ENCODE peak calls at places on chromosomes 13 and 19, in four cellular contexts. One of them, this sample, is unnamed. For H3K4me1 and H3K27me3, the result is how much of the 10 kb centered on the place peaks cover.

GRCh38 chr13:73433893-73434292 is 375.1 kb downstream of the KLF5 start:
- DNase-seq in Peyer's patch: no peak
- DNase-seq in fibroblast of lung: no peak
- DNase-seq in PC-3: no peak
- DNase-seq in this sample: no peak

GRCh38 chr13:50292082-50292481 is 276.8 kb downstream of the KCNRG start:
- DNase-seq in Peyer's patch: no peak
- DNase-seq in fibroblast of lung: no peak
- DNase-seq in PC-3: no peak
- DNase-seq in this sample: no peak

GRCh38 chr13:38350114-38350617 is 515 bp downstream of the UFM1 start:
- DNase-seq in Peyer's patch: peak
- DNase-seq in fibroblast of lung: peak
- DNase-seq in PC-3: peak
- DNase-seq in this sample: peak

GRCh38 chr13:108835082-108835481 is 205.7 kb downstream of the MYO16 start:
- DNase-seq in Peyer's patch: no peak
- DNase-seq in fibroblast of lung: no peak
- DNase-seq in PC-3: no peak
- DNase-seq in this sample: no peak

GRCh38 chr19:31548941-31549340 is 199.7 kb upstream of the TSHZ3 start:
- DNase-seq in Peyer's patch: no peak
- DNase-seq in fibroblast of lung: peak
- DNase-seq in PC-3: no peak
- DNase-seq in this sample: no peak

GRCh38 chr19:44582581-44583265 is 30.6 kb upstream of the IGSF23 start:
- DNase-seq in Peyer's patch: no peak
- DNase-seq in fibroblast of lung: peak
- DNase-seq in PC-3: peak
- DNase-seq in this sample: no peak

GRCh38 chr19:55638864-55639359 is 1.9 kb upstream of the ZNF580 start:
- DNase-seq in Peyer's patch: no peak
- DNase-seq in fibroblast of lung: peak
- DNase-seq in PC-3: peak
- DNase-seq in this sample: no peak

GRCh38 chr13:22736768-22737092 is 444.0 kb upstream of the SGCG start:
- DNase-seq in Peyer's patch: no peak
- DNase-seq in fibroblast of lung: no peak
- DNase-seq in PC-3: no peak
- DNase-seq in this sample: no peak

GRCh38 chr13:98769736-98770135 is 17.3 kb upstream of the SLC15A1 start:
- DNase-seq in Peyer's patch: no peak
- DNase-seq in fibroblast of lung: no peak
- DNase-seq in PC-3: no peak
- DNase-seq in this sample: no peak

GRCh38 chr13:20993661-20994440 is 67.5 kb downstream of the LATS2 start:
- DNase-seq in Peyer's patch: no peak
- DNase-seq in fibroblast of lung: peak
- DNase-seq in PC-3: no peak
- DNase-seq in this sample: no peak

GRCh38 chr13:26168276-26168814 is 53.8 kb downstream of the RNF6 start:
- DNase-seq in Peyer's patch: no peak
- DNase-seq in fibroblast of lung: peak
- DNase-seq in PC-3: no peak
- DNase-seq in this sample: no peak

GRCh38 chr13:100493418-100493817 is 95.2 kb downstream of the GGACT start:
- DNase-seq in Peyer's patch: no peak
- DNase-seq in fibroblast of lung: no peak
- DNase-seq in PC-3: no peak
- DNase-seq in this sample: no peak

GRCh38 chr19:50708179-50708879 is 11.3 kb downstream of the SHANK1 start:
- DNase-seq in Peyer's patch: no peak
- DNase-seq in fibroblast of lung: no peak
- DNase-seq in PC-3: peak
- DNase-seq in this sample: peak

GRCh38 chr13:37014609-37015008 is 14.0 kb downstream of the EXOSC8 start:
- DNase-seq in Peyer's patch: no peak
- DNase-seq in fibroblast of lung: peak
- DNase-seq in PC-3: no peak
- DNase-seq in this sample: no peak

GRCh38 chr13:79736356-79736755 is 255.4 kb downstream of the NDFIP2 start:
- DNase-seq in Peyer's patch: no peak
- DNase-seq in fibroblast of lung: no peak
- DNase-seq in PC-3: peak
- DNase-seq in this sample: no peak

DNA sequence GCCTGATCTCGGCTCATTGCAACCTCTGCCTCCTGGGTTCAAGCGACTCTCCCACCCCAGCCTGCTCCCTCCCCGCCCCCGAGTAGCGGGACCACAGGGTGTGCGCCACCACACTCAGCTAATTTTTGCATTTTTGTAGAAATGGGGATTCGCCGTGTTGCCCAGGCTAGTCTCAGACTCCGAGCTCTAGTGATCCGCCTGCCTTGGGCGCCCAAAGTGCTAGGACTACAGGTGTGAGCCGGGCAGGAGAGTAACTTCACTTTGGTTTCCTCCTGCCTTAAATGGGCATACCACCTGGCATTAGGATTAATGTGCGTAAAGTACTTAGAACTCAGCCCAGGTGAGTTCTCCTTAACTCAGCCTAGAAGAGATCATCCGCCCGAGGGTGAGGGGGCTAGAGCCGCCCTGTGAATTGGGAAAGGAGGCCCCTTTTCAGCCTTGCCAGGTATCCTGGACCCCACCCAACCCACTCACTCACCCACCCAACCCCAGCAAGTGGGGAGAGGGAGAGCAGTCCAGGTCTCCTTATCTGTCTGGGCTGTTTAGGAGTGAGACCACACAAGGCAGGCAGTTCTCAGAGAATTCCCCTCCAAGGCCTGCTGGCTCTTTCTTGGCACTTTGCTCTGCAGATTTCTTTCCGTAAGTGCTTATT is 1.3 kb upstream of the ZFP36 start:
- DNase-seq in Peyer's patch: no peak
- DNase-seq in fibroblast of lung: no peak
- DNase-seq in PC-3: no peak
- DNase-seq in this sample: no peak
- H3K27ac ChIP-seq in Peyer's patch: peak
- H3K27ac ChIP-seq in fibroblast of lung: peak
- H3K27ac ChIP-seq in PC-3: no peak
- H3K27ac ChIP-seq in this sample: peak

GRCh38 chr13:105702441-105702840 is 833.0 kb downstream of the EFNB2 start:
- DNase-seq in Peyer's patch: no peak
- DNase-seq in fibroblast of lung: peak
- DNase-seq in PC-3: no peak
- DNase-seq in this sample: no peak
- H3K4me1 ChIP-seq in Peyer's patch: under half
- H3K4me1 ChIP-seq in fibroblast of lung: under half
- H3K4me1 ChIP-seq in PC-3: under half
- H3K4me1 ChIP-seq in this sample: under half

GRCh38 chr19:46150606-46151005 is 2.6 kb downstream of the IGFL2 start:
- DNase-seq in Peyer's patch: no peak
- DNase-seq in fibroblast of lung: no peak
- DNase-seq in PC-3: no peak
- DNase-seq in this sample: no peak

GRCh38 chr19:46159418-46159817 is 11.4 kb downstream of the IGFL2 start:
- DNase-seq in Peyer's patch: no peak
- DNase-seq in fibroblast of lung: no peak
- DNase-seq in PC-3: no peak
- DNase-seq in this sample: no peak

GRCh38 chr19:46159893-46160775 is 12.1 kb downstream of the IGFL2 start:
- DNase-seq in Peyer's patch: no peak
- DNase-seq in fibroblast of lung: no peak
- DNase-seq in PC-3: no peak
- DNase-seq in this sample: no peak

DNA sequence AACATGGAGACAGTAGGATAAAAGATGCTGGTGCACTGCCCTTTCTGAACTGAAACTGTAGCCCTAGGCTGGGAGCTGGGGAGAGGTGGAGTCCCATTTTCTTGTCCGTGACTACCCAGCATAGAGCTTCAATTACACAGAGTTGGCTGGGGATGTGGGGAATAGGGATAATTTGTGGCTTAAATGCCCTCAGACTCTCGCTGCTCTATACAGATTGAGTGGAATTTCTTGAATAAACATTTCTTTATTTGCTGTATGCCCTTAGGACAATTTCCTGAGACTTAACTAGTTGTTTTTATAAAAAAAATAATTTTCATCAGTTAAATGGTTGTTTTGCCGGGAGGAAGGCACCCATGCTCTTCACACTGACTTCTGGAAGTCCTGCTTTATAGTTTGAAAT is 7.2 kb downstream of the IGFL2 start:
- DNase-seq in Peyer's patch: no peak
- DNase-seq in fibroblast of lung: no peak
- DNase-seq in PC-3: no peak
- DNase-seq in this sample: no peak
- H3K27me3 ChIP-seq in Peyer's patch: under half
- H3K27me3 ChIP-seq in fibroblast of lung: under half
- H3K27me3 ChIP-seq in PC-3: half or more
- H3K27me3 ChIP-seq in this sample: under half

DNA sequence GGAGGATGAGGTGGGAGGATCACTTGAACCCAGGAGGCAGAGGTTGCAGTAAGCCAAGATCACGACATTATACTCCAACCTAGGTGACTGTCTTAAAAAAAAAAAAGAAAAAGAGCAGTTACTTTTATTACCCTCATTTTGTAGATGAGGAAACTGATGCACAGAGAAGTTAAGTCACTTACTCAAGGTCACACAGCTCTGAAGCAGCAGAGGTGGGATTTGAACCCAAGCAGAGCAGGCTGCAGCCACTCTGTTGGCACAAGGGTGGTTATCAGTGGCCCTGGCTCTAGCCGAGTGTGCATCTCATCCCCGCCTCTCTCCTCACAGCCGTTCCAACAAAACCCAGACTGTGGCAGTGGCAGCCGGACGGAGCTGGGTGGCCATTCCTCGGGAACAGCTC is 7.6 kb downstream of the IL27RA start:
- DNase-seq in Peyer's patch: no peak
- DNase-seq in fibroblast of lung: no peak
- DNase-seq in PC-3: no peak
- DNase-seq in this sample: no peak
- H3K27ac ChIP-seq in Peyer's patch: no peak
- H3K27ac ChIP-seq in fibroblast of lung: no peak
- H3K27ac ChIP-seq in PC-3: no peak
- H3K27ac ChIP-seq in this sample: no peak

DNA sequence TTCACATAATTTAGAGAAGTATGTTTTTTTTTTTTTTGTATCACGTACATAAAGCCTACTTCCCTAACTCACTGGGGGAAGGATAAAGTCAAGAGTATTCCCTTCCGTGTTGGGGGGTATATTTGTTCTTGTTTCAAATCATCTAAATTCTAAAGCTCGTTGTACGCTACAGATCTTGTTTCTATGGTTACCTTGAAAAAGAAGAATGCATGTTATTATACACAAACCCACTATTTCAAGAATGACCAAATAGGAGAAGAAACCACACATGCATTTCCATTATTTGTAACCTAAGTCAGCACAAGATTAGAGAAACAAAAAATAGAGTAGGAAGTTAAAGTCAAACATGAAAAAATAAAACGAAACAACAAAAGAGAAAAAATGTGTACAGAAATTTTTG is 637.1 kb upstream of the MIR17HG start:
- DNase-seq in Peyer's patch: no peak
- DNase-seq in fibroblast of lung: no peak
- DNase-seq in PC-3: no peak
- DNase-seq in this sample: no peak
- H3K4me1 ChIP-seq in Peyer's patch: under half
- H3K4me1 ChIP-seq in fibroblast of lung: under half
- H3K4me1 ChIP-seq in PC-3: under half
- H3K4me1 ChIP-seq in this sample: under half

DNA sequence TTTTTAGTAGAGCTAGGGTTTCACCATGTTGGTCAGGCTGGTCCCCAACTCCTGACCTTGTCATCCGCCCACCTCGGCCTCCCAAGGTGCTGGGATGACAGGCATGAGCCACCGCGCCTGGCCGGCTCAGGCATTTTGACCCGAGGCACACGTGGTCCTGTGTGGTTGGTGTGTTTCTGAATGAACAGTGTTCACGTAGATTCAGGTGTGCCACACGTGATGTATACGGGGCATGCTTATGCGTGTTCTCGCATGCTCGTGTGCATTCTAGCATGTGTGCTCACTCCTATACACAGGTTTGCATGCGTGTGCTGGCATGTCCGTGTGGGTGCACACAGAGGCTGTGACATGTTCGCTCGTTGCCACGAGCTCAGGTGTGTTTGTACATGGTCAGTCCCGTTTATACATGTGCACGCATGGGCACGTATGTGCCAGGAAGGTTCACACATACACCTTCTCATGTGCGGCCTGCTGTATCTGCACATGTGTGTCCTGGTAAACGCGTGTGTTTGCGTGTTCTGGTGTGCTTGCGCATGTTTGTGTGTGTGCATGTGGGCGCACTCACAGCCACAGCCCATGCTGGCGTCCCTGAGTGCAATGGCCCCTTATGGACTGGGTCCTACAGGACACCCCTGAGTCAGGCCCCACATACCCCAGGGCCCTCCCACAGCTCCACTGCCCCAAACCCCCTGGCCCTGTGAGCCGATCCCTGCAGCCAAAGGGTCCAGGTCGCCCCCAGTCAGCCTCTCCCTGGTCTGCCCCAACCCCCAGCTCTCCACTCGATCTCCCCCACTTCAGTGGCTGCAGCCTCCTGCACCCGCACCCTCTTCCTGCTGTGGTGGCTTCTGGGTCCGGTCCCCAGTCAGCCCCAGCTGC is 20.6 kb upstream of the TCF3 start:
- DNase-seq in Peyer's patch: no peak
- DNase-seq in fibroblast of lung: no peak
- DNase-seq in PC-3: no peak
- DNase-seq in this sample: no peak
- H3K27me3 ChIP-seq in Peyer's patch: under half
- H3K27me3 ChIP-seq in fibroblast of lung: under half
- H3K27me3 ChIP-seq in PC-3: under half
- H3K27me3 ChIP-seq in this sample: half or more

GRCh38 chr19:15287496-15287895 is 44.8 kb downstream of the BRD4 start:
- DNase-seq in Peyer's patch: no peak
- DNase-seq in fibroblast of lung: no peak
- DNase-seq in PC-3: no peak
- DNase-seq in this sample: no peak
- H3K27ac ChIP-seq in Peyer's patch: peak
- H3K27ac ChIP-seq in fibroblast of lung: no peak
- H3K27ac ChIP-seq in PC-3: no peak
- H3K27ac ChIP-seq in this sample: no peak

DNA sequence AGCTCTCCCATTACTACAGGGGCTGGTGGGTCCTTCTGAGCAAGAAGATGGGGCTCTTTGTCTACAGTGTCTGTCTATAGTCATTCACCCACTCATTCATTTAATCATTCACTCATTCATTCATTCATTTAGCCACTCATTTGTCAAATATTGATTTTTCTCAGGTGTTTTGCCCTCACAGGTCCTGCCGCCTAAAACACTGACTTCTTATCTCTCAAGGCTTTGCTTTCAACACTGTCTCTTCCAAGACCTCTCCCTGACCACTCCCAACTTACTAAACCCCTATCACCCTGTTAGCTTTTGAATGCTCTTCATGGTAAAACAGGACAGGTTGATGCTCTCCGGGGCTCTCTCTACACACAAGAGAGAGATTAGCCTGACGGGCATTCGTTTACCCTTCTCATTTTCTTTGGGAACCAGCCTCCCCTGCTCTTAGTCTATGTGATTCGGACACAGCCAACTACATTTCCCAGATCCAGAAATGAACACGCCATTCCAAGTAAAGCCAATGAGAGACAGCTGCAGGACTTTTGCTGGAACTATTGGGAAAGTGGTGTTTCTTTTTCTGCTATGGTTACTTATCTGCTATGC is 22.7 kb downstream of the FAM187B start:
- DNase-seq in Peyer's patch: no peak
- DNase-seq in fibroblast of lung: no peak
- DNase-seq in PC-3: no peak
- DNase-seq in this sample: no peak
- H3K4me1 ChIP-seq in Peyer's patch: under half
- H3K4me1 ChIP-seq in fibroblast of lung: under half
- H3K4me1 ChIP-seq in PC-3: under half
- H3K4me1 ChIP-seq in this sample: under half

GRCh38 chr19:41934849-41935374 is 6.7 kb upstream of the ERFL start:
- DNase-seq in Peyer's patch: peak
- DNase-seq in fibroblast of lung: peak
- DNase-seq in PC-3: peak
- DNase-seq in this sample: peak
- H3K27me3 ChIP-seq in Peyer's patch: under half
- H3K27me3 ChIP-seq in fibroblast of lung: half or more
- H3K27me3 ChIP-seq in PC-3: under half
- H3K27me3 ChIP-seq in this sample: half or more

This sample was measured in left lung.